ENCODE peak calls at places on chromosomes 5 and 9, in six cellular contexts. X is kidney epithelial cell, I is mammary epithelial cell, H is OCI-LY7, Q is astrocyte of the spinal cord, K is pancreas. V is an unnamed sample.

GRCh38 chr9:70045452-70045851 is 1.8 kb downstream of the MAMDC2 start:
- DNase-seq in H (no peak), X (no peak), Q (no peak), K (no peak), I (no peak), V (no peak)

GRCh38 chr9:112970939-112971338 is 41.1 kb downstream of the ZNF883 start:
- DNase-seq in X (no peak), K (no peak), Q (peak; percentile 10), I (no peak), H (no peak), V (no peak)

GRCh38 chr9:104494808-104495207 is 9.3 kb upstream of the OR13F1 start:
- DNase-seq in K (no peak), H (peak; percentile 22), I (no peak), X (no peak), Q (no peak), V (no peak)

GRCh38 chr5:72034710-72035109 is 72.6 kb upstream of the MAP1B start:
- DNase-seq in Q (no peak), I (no peak), K (no peak), H (no peak), X (no peak), V (no peak)

GRCh38 chr5:56202483-56202882 is 30.6 kb downstream of the ANKRD55 start:
- DNase-seq in Q (no peak), I (no peak), X (no peak), K (no peak), H (no peak), V (no peak)

GRCh38 chr5:149175346-149176113 is 34.2 kb downstream of the ABLIM3 start:
- DNase-seq in H (no peak), X (no peak), I (no peak), K (no peak), Q (no peak), V (no peak)

GRCh38 chr5:125326114-125326513 is 579.7 kb upstream of the ZNF608 start:
- DNase-seq in I (peak; percentile 74), K (peak; percentile 23), X (peak; percentile 23), H (no peak), Q (peak; percentile 72), V (no peak)

GRCh38 chr5:67561145-67561932 is 364.7 kb upstream of the CD180 start:
- DNase-seq in K (no peak), H (no peak), X (no peak), I (no peak), Q (no peak), V (no peak)

GRCh38 chr9:18791074-18791473 is 241.9 kb downstream of the SAXO1 start:
- DNase-seq in K (no peak), X (no peak), H (peak; percentile 15), I (peak; percentile 2), Q (peak; percentile 29), V (no peak)

GRCh38 chr9:128420060-128420650 is 502 bp upstream of the CERCAM start:
- DNase-seq in I (peak; percentile 64), H (peak; percentile 77), X (no peak), Q (peak; percentile 60), K (peak; percentile 65), V (peak; percentile 81)

GRCh38 chr9:101176384-101176783 is 147.9 kb downstream of the PLPPR1 start:
- DNase-seq in H (peak; percentile 5), I (no peak), Q (no peak), K (no peak), X (no peak), V (no peak)

GRCh38 chr9:4615778-4616177 is 46.3 kb upstream of the PLPP6 start:
- DNase-seq in K (no peak), H (no peak), Q (no peak), X (no peak), I (no peak), V (no peak)

GRCh38 chr9:133761641-133762248 is 23.6 kb upstream of the SARDH start:
- DNase-seq in I (no peak), H (no peak), Q (no peak), K (no peak), X (no peak), V (no peak)

GRCh38 chr5:78907255-78907886 is 77.7 kb downstream of the ARSB start:
- DNase-seq in I (peak; percentile 26), H (peak; percentile 40), K (peak; percentile 45), Q (peak; percentile 98), X (peak; percentile 83), V (no peak)

GRCh38 chr9:98881356-98881755 is 62.4 kb upstream of the COL15A1 start:
- DNase-seq in H (no peak), K (no peak), X (no peak), I (no peak), Q (no peak), V (no peak)

GRCh38 chr9:75467141-75467540 is 378.8 kb downstream of the OSTF1 start:
- DNase-seq in I (peak; percentile 6), K (no peak), H (no peak), Q (no peak), X (no peak), V (no peak)

GRCh38 chr5:139849501-139849900 is 53.9 kb downstream of the PSD2 start:
- DNase-seq in I (no peak), K (no peak), H (no peak), X (no peak), Q (no peak), V (no peak)

GRCh38 chr5:90866333-90866732 is 307.7 kb downstream of the ADGRV1 start:
- DNase-seq in I (no peak), Q (peak; percentile 41), K (no peak), X (no peak), H (peak; percentile 5), V (no peak)

GRCh38 chr5:152405145-152405544 is at the start of gene NMUR2:
- DNase-seq in Q (no peak), K (no peak), I (no peak), H (no peak), X (no peak), V (no peak)

GRCh38 chr9:114501786-114502682 is 3.2 kb downstream of the WHRN start:
- DNase-seq in H (no peak), Q (peak; percentile 63), X (no peak), I (peak; percentile 57), K (no peak), V (no peak)

GRCh38 chr9:33024126-33024965 is 727 bp upstream of the DNAJA1 start:
- DNase-seq in X (no peak), H (peak; percentile 33), K (no peak), Q (peak; percentile 55), I (no peak), V (no peak)

GRCh38 chr9:27407966-27408365 is 111.0 kb upstream of the EQTN start:
- DNase-seq in X (peak; percentile 55), H (no peak), K (no peak), Q (peak; percentile 54), I (no peak), V (no peak)

GRCh38 chr5:466661-467310 is 23.8 kb downstream of the EXOC3 start:
- DNase-seq in Q (no peak), X (no peak), K (no peak), H (no peak), I (no peak), V (peak; percentile 14)

GRCh38 chr9:95264954-95265615 is 52.4 kb downstream of the FANCC start:
- DNase-seq in H (peak; percentile 24), Q (peak; percentile 55), K (no peak), X (no peak), I (no peak), V (no peak)

GRCh38 chr5:61640631-61641030 is 308.6 kb downstream of the ZSWIM6 start:
- DNase-seq in I (peak; percentile 55), K (no peak), Q (no peak), X (no peak), H (no peak), V (no peak)

GRCh38 chr5:61638476-61638875 is 306.4 kb downstream of the ZSWIM6 start:
- DNase-seq in K (no peak), H (no peak), X (no peak), Q (no peak), I (no peak), V (no peak)

GRCh38 chr5:61637566-61637965 is 305.5 kb downstream of the ZSWIM6 start:
- DNase-seq in I (no peak), H (no peak), Q (no peak), K (no peak), X (no peak), V (no peak)

DNA sequence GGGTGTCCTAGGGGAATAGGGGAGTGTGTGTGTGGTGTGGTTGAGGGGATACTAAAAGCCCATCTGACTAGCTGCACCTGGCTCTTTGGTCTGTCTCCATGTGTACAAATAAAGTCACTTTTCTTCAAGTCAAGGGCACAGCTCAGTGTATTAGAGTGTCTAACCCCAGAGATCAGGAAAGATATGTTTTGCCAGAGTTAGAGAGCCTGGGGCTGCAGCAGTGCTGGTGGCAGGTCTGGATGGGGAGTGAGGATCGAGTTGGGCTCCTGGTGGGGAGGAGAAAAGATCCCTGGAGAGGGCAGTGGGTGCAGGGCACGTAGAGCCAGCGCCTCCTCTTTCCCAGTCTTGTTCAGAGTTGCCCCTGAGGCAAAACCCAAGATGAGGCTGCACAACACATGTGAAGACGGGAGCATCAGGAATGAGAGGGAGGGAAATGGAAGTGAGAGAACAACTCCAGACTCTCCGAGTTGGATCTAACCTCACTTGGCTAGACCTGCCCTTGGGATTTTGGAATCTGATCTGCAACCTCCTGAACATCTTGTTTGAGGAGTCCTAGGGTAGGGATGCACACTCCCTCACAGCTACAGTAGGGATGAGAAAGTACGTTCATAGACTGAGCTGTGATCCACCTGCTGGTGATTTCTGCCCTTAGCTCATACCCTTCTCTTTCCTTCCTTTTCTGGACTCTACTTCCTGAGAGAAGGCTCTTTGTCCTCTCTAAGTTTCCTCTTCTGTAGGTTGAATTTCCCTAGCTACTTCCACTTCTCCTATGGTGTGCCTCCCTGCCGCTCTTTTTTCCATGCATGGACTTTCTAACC is 309.9 kb downstream of the ZSWIM6 start:
- DNase-seq in X (no peak), H (no peak), K (no peak), Q (no peak), I (no peak), V (no peak)
- TF ChIP-seq CTCF in X (peak; percentile 8), H (no peak), K (no peak), Q (peak; percentile 21), I (peak; percentile 9), V (no peak)

GRCh38 chr9:121107041-121107440 is 32.3 kb downstream of the CNTRL start:
- DNase-seq in K (no peak), Q (no peak), X (no peak), H (peak; percentile 26), I (peak; percentile 39), V (no peak)
- TF ChIP-seq CTCF in K (no peak), Q (no peak), X (no peak), H (peak; percentile 41), I (peak; percentile 46), V (no peak)

GRCh38 chr5:172642511-172642910 is 1.4 kb downstream of the NEURL1B start:
- DNase-seq in I (no peak), H (no peak), X (no peak), Q (no peak), K (no peak), V (no peak)

GRCh38 chr5:172641359-172642045 is 439 bp downstream of the NEURL1B start:
- DNase-seq in Q (no peak), X (no peak), K (no peak), I (no peak), H (peak; percentile 7), V (no peak)

GRCh38 chr5:172640822-172641358 is at the start of gene NEURL1B:
- DNase-seq in I (peak; percentile 66), H (peak; percentile 62), Q (peak; percentile 52), K (peak; percentile 69), X (no peak), V (no peak)

GRCh38 chr5:172642926-172643325 is 1.9 kb downstream of the NEURL1B start:
- DNase-seq in X (no peak), K (no peak), I (no peak), Q (no peak), H (no peak), V (no peak)

GRCh38 chr5:172642046-172642409 is 965 bp downstream of the NEURL1B start:
- DNase-seq in I (no peak), H (no peak), X (no peak), K (no peak), Q (peak; percentile 5), V (no peak)
- TF ChIP-seq CTCF in I (no peak), H (peak; percentile 7), X (no peak), K (no peak), Q (no peak), V (no peak)

GRCh38 chr5:172006378-172007152 is at the start of gene FBXW11:
- DNase-seq in H (peak; percentile 98), X (peak; percentile 93), I (peak; percentile 97), K (peak; percentile 98), Q (peak; percentile 98), V (peak; percentile 87)
- TF ChIP-seq CTCF in H (no peak), X (no peak), I (no peak), K (no peak), Q (no peak), V (no peak)

V was measured in activated B cell treated with CpG ODN at 0.5 μM for 24 hours.